ENCODE peak calls at places on chromosomes 16 and 17, in six cellular contexts. One of them, this sample, is unnamed.

GRCh38 chr17:35063514-35064223 is at the start of gene RFFL:
- DNase-seq in endodermal cell: peak
- DNase-seq in GM23248: peak
- DNase-seq in fibroblast of lung: peak
- DNase-seq in colonic mucosa: peak
- DNase-seq in mesenchymal stem cell: peak
- DNase-seq in this sample: peak

GRCh38 chr16:62041401-62041800 is 5.2 kb upstream of the CDH8 start:
- DNase-seq in GM23248: peak
- DNase-seq in colonic mucosa: no peak
- DNase-seq in mesenchymal stem cell: peak
- DNase-seq in fibroblast of lung: peak
- DNase-seq in endodermal cell: peak
- DNase-seq in this sample: no peak

GRCh38 chr17:14209215-14209614 is 27.4 kb downstream of the CDRT15 start:
- DNase-seq in GM23248: no peak
- DNase-seq in mesenchymal stem cell: no peak
- DNase-seq in colonic mucosa: no peak
- DNase-seq in fibroblast of lung: no peak
- DNase-seq in endodermal cell: no peak
- DNase-seq in this sample: no peak

GRCh38 chr17:50908860-50909764 is 43.0 kb upstream of the TOB1 start:
- DNase-seq in mesenchymal stem cell: no peak
- DNase-seq in colonic mucosa: no peak
- DNase-seq in endodermal cell: peak
- DNase-seq in fibroblast of lung: no peak
- DNase-seq in GM23248: no peak
- DNase-seq in this sample: peak

GRCh38 chr16:78198299-78198698 is 98.8 kb downstream of the WWOX start:
- DNase-seq in GM23248: no peak
- DNase-seq in mesenchymal stem cell: no peak
- DNase-seq in endodermal cell: no peak
- DNase-seq in fibroblast of lung: no peak
- DNase-seq in colonic mucosa: no peak
- DNase-seq in this sample: no peak

GRCh38 chr16:61323456-61323855 is 712.8 kb downstream of the CDH8 start:
- DNase-seq in endodermal cell: no peak
- DNase-seq in GM23248: no peak
- DNase-seq in mesenchymal stem cell: peak
- DNase-seq in fibroblast of lung: peak
- DNase-seq in colonic mucosa: no peak
- DNase-seq in this sample: no peak

GRCh38 chr17:4249452-4250029 is 14.2 kb downstream of the ANKFY1 start:
- DNase-seq in mesenchymal stem cell: peak
- DNase-seq in endodermal cell: peak
- DNase-seq in GM23248: peak
- DNase-seq in colonic mucosa: no peak
- DNase-seq in fibroblast of lung: peak
- DNase-seq in this sample: peak

GRCh38 chr17:47013341-47013740 is 34.3 kb upstream of the RPRML start:
- DNase-seq in GM23248: peak
- DNase-seq in fibroblast of lung: peak
- DNase-seq in mesenchymal stem cell: no peak
- DNase-seq in endodermal cell: no peak
- DNase-seq in colonic mucosa: no peak
- DNase-seq in this sample: no peak

GRCh38 chr17:43994272-43995149 is 9.9 kb upstream of the NAGS start:
- DNase-seq in colonic mucosa: peak
- DNase-seq in endodermal cell: peak
- DNase-seq in fibroblast of lung: peak
- DNase-seq in GM23248: peak
- DNase-seq in mesenchymal stem cell: peak
- DNase-seq in this sample: peak

GRCh38 chr16:31875112-31875803 is 1.7 kb downstream of the ZNF267 start:
- DNase-seq in endodermal cell: no peak
- DNase-seq in colonic mucosa: no peak
- DNase-seq in GM23248: peak
- DNase-seq in mesenchymal stem cell: peak
- DNase-seq in fibroblast of lung: peak
- DNase-seq in this sample: peak

GRCh38 chr17:46943511-46944393 is 20.8 kb downstream of the GOSR2 start:
- DNase-seq in endodermal cell: peak
- DNase-seq in fibroblast of lung: peak
- DNase-seq in colonic mucosa: no peak
- DNase-seq in mesenchymal stem cell: peak
- DNase-seq in GM23248: peak
- DNase-seq in this sample: peak

GRCh38 chr17:80265205-80266068 is 4.8 kb downstream of the RNF213 start:
- DNase-seq in GM23248: no peak
- DNase-seq in endodermal cell: peak
- DNase-seq in mesenchymal stem cell: no peak
- DNase-seq in fibroblast of lung: peak
- DNase-seq in colonic mucosa: no peak
- DNase-seq in this sample: no peak

GRCh38 chr17:72693956-72694355 is 398.5 kb downstream of the SLC39A11 start:
- DNase-seq in colonic mucosa: no peak
- DNase-seq in endodermal cell: no peak
- DNase-seq in mesenchymal stem cell: no peak
- DNase-seq in fibroblast of lung: no peak
- DNase-seq in GM23248: no peak
- DNase-seq in this sample: no peak

GRCh38 chr17:41813039-41813680 is 356 bp downstream of the FKBP10 start:
- DNase-seq in fibroblast of lung: no peak
- DNase-seq in GM23248: peak
- DNase-seq in mesenchymal stem cell: no peak
- DNase-seq in colonic mucosa: no peak
- DNase-seq in endodermal cell: no peak
- DNase-seq in this sample: no peak

GRCh38 chr17:50396261-50397110 is 837 bp downstream of the LRRC59 start:
- DNase-seq in endodermal cell: peak
- DNase-seq in fibroblast of lung: peak
- DNase-seq in mesenchymal stem cell: peak
- DNase-seq in colonic mucosa: peak
- DNase-seq in GM23248: peak
- DNase-seq in this sample: peak

GRCh38 chr16:53744449-53744848 is 40.5 kb downstream of the FTO start:
- DNase-seq in endodermal cell: peak
- DNase-seq in fibroblast of lung: no peak
- DNase-seq in colonic mucosa: no peak
- DNase-seq in GM23248: no peak
- DNase-seq in mesenchymal stem cell: no peak
- DNase-seq in this sample: no peak

GRCh38 chr17:47604268-47604927 is 45.3 kb upstream of the KPNB1 start:
- DNase-seq in endodermal cell: no peak
- DNase-seq in mesenchymal stem cell: peak
- DNase-seq in colonic mucosa: no peak
- DNase-seq in GM23248: peak
- DNase-seq in fibroblast of lung: peak
- DNase-seq in this sample: no peak

GRCh38 chr17:60077672-60078519 is 825 bp downstream of the HEATR6 start:
- DNase-seq in endodermal cell: no peak
- DNase-seq in GM23248: peak
- DNase-seq in mesenchymal stem cell: peak
- DNase-seq in fibroblast of lung: peak
- DNase-seq in colonic mucosa: no peak
- DNase-seq in this sample: peak

GRCh38 chr17:56910509-56911235 is 3.2 kb downstream of the TRIM25 start:
- DNase-seq in GM23248: no peak
- DNase-seq in colonic mucosa: no peak
- DNase-seq in mesenchymal stem cell: no peak
- DNase-seq in endodermal cell: no peak
- DNase-seq in fibroblast of lung: no peak
- DNase-seq in this sample: no peak

GRCh38 chr17:83053779-83054451 is 25.5 kb upstream of the METRNL start:
- DNase-seq in GM23248: no peak
- DNase-seq in mesenchymal stem cell: no peak
- DNase-seq in colonic mucosa: peak
- DNase-seq in endodermal cell: peak
- DNase-seq in fibroblast of lung: no peak
- DNase-seq in this sample: no peak

GRCh38 chr17:45902892-45903346 is 8.6 kb downstream of the MAPT start:
- DNase-seq in colonic mucosa: no peak
- DNase-seq in fibroblast of lung: no peak
- DNase-seq in GM23248: peak
- DNase-seq in mesenchymal stem cell: no peak
- DNase-seq in endodermal cell: no peak
- DNase-seq in this sample: peak

GRCh38 chr16:23072084-23072599 is 77.1 kb downstream of the USP31 start:
- DNase-seq in GM23248: peak
- DNase-seq in mesenchymal stem cell: peak
- DNase-seq in colonic mucosa: peak
- DNase-seq in endodermal cell: no peak
- DNase-seq in fibroblast of lung: peak
- DNase-seq in this sample: no peak

GRCh38 chr16:24966031-24966430 is 49.1 kb downstream of the ARHGAP17 start:
- DNase-seq in colonic mucosa: no peak
- DNase-seq in endodermal cell: no peak
- DNase-seq in GM23248: no peak
- DNase-seq in mesenchymal stem cell: no peak
- DNase-seq in fibroblast of lung: no peak
- DNase-seq in this sample: no peak

GRCh38 chr17:74332017-74332650 is 6.1 kb downstream of the KIF19 start:
- DNase-seq in GM23248: no peak
- DNase-seq in endodermal cell: no peak
- DNase-seq in mesenchymal stem cell: no peak
- DNase-seq in colonic mucosa: no peak
- DNase-seq in fibroblast of lung: no peak
- DNase-seq in this sample: no peak

GRCh38 chr17:42342242-42343008 is 45.8 kb downstream of the STAT3 start:
- DNase-seq in GM23248: peak
- DNase-seq in fibroblast of lung: peak
- DNase-seq in colonic mucosa: no peak
- DNase-seq in mesenchymal stem cell: peak
- DNase-seq in endodermal cell: no peak
- DNase-seq in this sample: no peak

GRCh38 chr16:83899272-83899897 is 470 bp downstream of the MLYCD start:
- DNase-seq in GM23248: peak
- DNase-seq in mesenchymal stem cell: peak
- DNase-seq in fibroblast of lung: peak
- DNase-seq in endodermal cell: peak
- DNase-seq in colonic mucosa: peak
- DNase-seq in this sample: peak

GRCh38 chr17:6496636-6497441 is 52.6 kb downstream of the PIMREG start:
- DNase-seq in endodermal cell: peak
- DNase-seq in fibroblast of lung: no peak
- DNase-seq in colonic mucosa: no peak
- DNase-seq in GM23248: peak
- DNase-seq in mesenchymal stem cell: no peak
- DNase-seq in this sample: no peak

GRCh38 chr16:23164736-23165135 is 15.5 kb upstream of the USP31 start:
- DNase-seq in mesenchymal stem cell: no peak
- DNase-seq in fibroblast of lung: no peak
- DNase-seq in endodermal cell: no peak
- DNase-seq in GM23248: no peak
- DNase-seq in colonic mucosa: no peak
- DNase-seq in this sample: no peak

GRCh38 chr16:8675183-8676159 is 1.1 kb downstream of the ABAT start:
- DNase-seq in mesenchymal stem cell: no peak
- DNase-seq in endodermal cell: no peak
- DNase-seq in colonic mucosa: no peak
- DNase-seq in fibroblast of lung: no peak
- DNase-seq in GM23248: peak
- DNase-seq in this sample: no peak
- H3K9ac ChIP-seq in mesenchymal stem cell: peak
- H3K9ac ChIP-seq in endodermal cell: no peak
- H3K9ac ChIP-seq in colonic mucosa: peak
- H3K9ac ChIP-seq in fibroblast of lung: no peak
- H3K9ac ChIP-seq in GM23248: peak
- H3K9ac ChIP-seq in this sample: no peak

GRCh38 chr17:1563786-1564613 is 1.4 kb upstream of the PITPNA start:
- DNase-seq in GM23248: no peak
- DNase-seq in fibroblast of lung: no peak
- DNase-seq in endodermal cell: no peak
- DNase-seq in colonic mucosa: no peak
- DNase-seq in mesenchymal stem cell: no peak
- DNase-seq in this sample: peak
- H3K9ac ChIP-seq in GM23248: no peak
- H3K9ac ChIP-seq in fibroblast of lung: no peak
- H3K9ac ChIP-seq in endodermal cell: no peak
- H3K9ac ChIP-seq in colonic mucosa: no peak
- H3K9ac ChIP-seq in mesenchymal stem cell: no peak
- H3K9ac ChIP-seq in this sample: peak

DNA sequence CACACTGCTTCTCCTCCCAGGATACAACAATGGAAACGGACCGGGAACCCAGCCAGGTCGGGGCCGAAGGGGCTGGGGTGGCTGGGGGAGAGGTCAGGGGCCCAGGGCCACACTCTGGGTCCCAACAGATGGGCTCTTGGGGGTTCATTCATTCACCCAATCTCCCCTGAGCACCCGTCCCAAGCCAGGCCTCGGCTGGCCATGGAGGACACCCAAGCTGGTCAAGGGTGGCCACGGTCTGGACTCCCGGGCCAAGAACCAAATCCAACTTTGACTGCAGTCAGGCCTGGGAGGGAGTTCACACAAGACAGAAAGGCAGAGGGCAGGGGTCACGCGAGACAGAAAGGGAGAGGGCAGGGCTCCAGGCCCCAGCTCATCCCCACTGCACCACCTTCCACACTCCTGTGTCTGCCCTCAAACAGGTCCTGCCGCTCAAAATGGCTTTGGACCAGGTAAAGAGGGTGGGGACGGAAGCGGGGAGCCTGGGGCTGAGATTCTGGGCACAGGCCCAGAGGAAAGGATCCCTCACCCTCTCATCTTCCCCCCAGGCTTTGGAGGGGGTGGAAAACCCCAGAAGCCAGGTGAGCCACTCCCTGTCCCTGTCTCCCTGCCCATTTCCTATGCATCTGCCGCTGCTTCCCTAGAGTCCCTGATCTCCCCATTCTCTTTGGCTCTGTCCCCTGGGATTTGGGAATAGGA is 12.3 kb upstream of the PKMYT1 start:
- DNase-seq in GM23248: no peak
- DNase-seq in endodermal cell: no peak
- DNase-seq in mesenchymal stem cell: no peak
- DNase-seq in fibroblast of lung: no peak
- DNase-seq in colonic mucosa: no peak
- DNase-seq in this sample: no peak
- H3K9ac ChIP-seq in GM23248: no peak
- H3K9ac ChIP-seq in endodermal cell: no peak
- H3K9ac ChIP-seq in mesenchymal stem cell: no peak
- H3K9ac ChIP-seq in fibroblast of lung: no peak
- H3K9ac ChIP-seq in colonic mucosa: no peak
- H3K9ac ChIP-seq in this sample: no peak

GRCh38 chr17:32930512-32930911 is 2.6 kb downstream of the TMEM98 start:
- DNase-seq in colonic mucosa: no peak
- DNase-seq in endodermal cell: no peak
- DNase-seq in fibroblast of lung: no peak
- DNase-seq in mesenchymal stem cell: no peak
- DNase-seq in GM23248: no peak
- DNase-seq in this sample: no peak

GRCh38 chr17:32928527-32929287 is 754 bp downstream of the TMEM98 start:
- DNase-seq in GM23248: peak
- DNase-seq in fibroblast of lung: peak
- DNase-seq in endodermal cell: no peak
- DNase-seq in mesenchymal stem cell: peak
- DNase-seq in colonic mucosa: no peak
- DNase-seq in this sample: no peak

GRCh38 chr17:32929288-32929574 is 1.3 kb downstream of the TMEM98 start:
- DNase-seq in GM23248: peak
- DNase-seq in colonic mucosa: no peak
- DNase-seq in mesenchymal stem cell: peak
- DNase-seq in endodermal cell: peak
- DNase-seq in fibroblast of lung: peak
- DNase-seq in this sample: no peak

GRCh38 chr17:32927724-32928526 is at the start of gene TMEM98:
- DNase-seq in GM23248: peak
- DNase-seq in mesenchymal stem cell: peak
- DNase-seq in colonic mucosa: peak
- DNase-seq in fibroblast of lung: peak
- DNase-seq in endodermal cell: peak
- DNase-seq in this sample: peak

GRCh38 chr17:32929588-32929987 is 1.6 kb downstream of the TMEM98 start:
- DNase-seq in mesenchymal stem cell: no peak
- DNase-seq in fibroblast of lung: no peak
- DNase-seq in endodermal cell: no peak
- DNase-seq in colonic mucosa: no peak
- DNase-seq in GM23248: peak
- DNase-seq in this sample: no peak
- H3K9ac ChIP-seq in mesenchymal stem cell: peak
- H3K9ac ChIP-seq in fibroblast of lung: no peak
- H3K9ac ChIP-seq in endodermal cell: peak
- H3K9ac ChIP-seq in colonic mucosa: peak
- H3K9ac ChIP-seq in GM23248: no peak
- H3K9ac ChIP-seq in this sample: no peak